ENCODE peak calls at places on chromosome 21, in six cellular contexts. E, J, W, O, A and Q are unnamed samples.

GRCh38 chr21:43375827-43376795 is 50.8 kb downstream of the SIK1 start:
- DNase-seq in W (no peak), A (no peak), J (peak), O (peak), E (no peak), Q (no peak)

GRCh38 chr21:39373634-39374033 is 24.7 kb upstream of the HMGN1 start:
- DNase-seq in W (peak), E (no peak), O (no peak), J (no peak), A (no peak), Q (no peak)

GRCh38 chr21:38819719-38820147 is 14.0 kb downstream of the ETS2 start:
- DNase-seq in E (no peak), J (no peak), O (peak), W (peak), A (no peak), Q (no peak)

GRCh38 chr21:14942801-14943490 is 121.9 kb downstream of the NRIP1 start:
- DNase-seq in O (no peak), E (no peak), A (peak), W (no peak), J (no peak), Q (no peak)

GRCh38 chr21:19540287-19540686 is 1136.7 kb upstream of the TMPRSS15 start:
- DNase-seq in O (no peak), J (no peak), W (no peak), E (no peak), A (no peak), Q (no peak)

GRCh38 chr21:41235214-41235613 is 67.3 kb downstream of the BACE2 start:
- DNase-seq in W (no peak), J (no peak), E (no peak), A (no peak), O (no peak), Q (no peak)

GRCh38 chr21:43818685-43819084 is 29.3 kb downstream of the RRP1 start:
- DNase-seq in O (no peak), E (no peak), W (no peak), J (no peak), A (no peak), Q (no peak)

GRCh38 chr21:40689816-40690215 is 157.1 kb downstream of the DSCAM start:
- DNase-seq in J (no peak), W (no peak), E (no peak), O (no peak), A (no peak), Q (no peak)

GRCh38 chr21:29072873-29073221 is 601 bp downstream of the CCT8 start:
- DNase-seq in E (no peak), A (no peak), O (no peak), W (peak), J (no peak), Q (no peak)

GRCh38 chr21:15063081-15063820 is 1.5 kb downstream of the NRIP1 start:
- DNase-seq in A (no peak), J (no peak), O (peak), E (peak), W (no peak), Q (no peak)

GRCh38 chr21:41054206-41054605 is 113.8 kb upstream of the BACE2 start:
- DNase-seq in J (no peak), O (no peak), E (no peak), A (no peak), W (no peak), Q (no peak)

GRCh38 chr21:43306911-43307676 is 119.8 kb downstream of the SIK1 start:
- DNase-seq in E (peak), W (peak), A (no peak), O (peak), J (peak), Q (no peak)

GRCh38 chr21:29303301-29303700 is 4.6 kb downstream of the BACH1 start:
- DNase-seq in E (no peak), J (no peak), A (no peak), O (no peak), W (no peak), Q (no peak)

GRCh38 chr21:46021398-46021797 is 39.8 kb downstream of the COL6A1 start:
- DNase-seq in A (no peak), W (no peak), O (no peak), E (no peak), J (no peak), Q (no peak)

GRCh38 chr21:46116846-46117585 is 19.1 kb downstream of the COL6A2 start:
- DNase-seq in E (no peak), J (peak), O (peak), W (no peak), A (no peak), Q (no peak)

GRCh38 chr21:17352937-17353655 is 159.7 kb upstream of the CXADR start:
- DNase-seq in E (no peak), A (no peak), J (no peak), W (no peak), O (no peak), Q (no peak)

GRCh38 chr21:33289199-33289819 is 23.1 kb downstream of the IL10RB start:
- DNase-seq in O (no peak), J (no peak), E (no peak), W (no peak), A (peak), Q (no peak)

GRCh38 chr21:41234574-41234973 is 66.6 kb downstream of the BACE2 start:
- DNase-seq in A (no peak), J (no peak), W (no peak), E (no peak), O (no peak), Q (no peak)

GRCh38 chr21:15285567-15285966 is 220.8 kb upstream of the NRIP1 start:
- DNase-seq in O (no peak), W (no peak), E (no peak), A (no peak), J (no peak), Q (no peak)

GRCh38 chr21:39675595-39675994 is 62.9 kb downstream of the B3GALT5 start:
- DNase-seq in W (no peak), J (no peak), O (no peak), A (no peak), E (no peak), Q (no peak)

GRCh38 chr21:41848971-41849580 is 30.1 kb downstream of the PRDM15 start:
- DNase-seq in W (peak), O (no peak), J (peak), A (no peak), E (no peak), Q (no peak)

GRCh38 chr21:32807717-32808380 is 36.3 kb upstream of the PAXBP1 start:
- DNase-seq in O (no peak), W (no peak), E (no peak), A (peak), J (no peak), Q (peak)

GRCh38 chr21:41142051-41142795 is 25.7 kb upstream of the BACE2 start:
- DNase-seq in W (peak), E (peak), J (no peak), O (peak), A (peak), Q (peak)

GRCh38 chr21:42234026-42234425 is 15.1 kb downstream of the ABCG1 start:
- DNase-seq in E (no peak), J (peak), W (no peak), A (no peak), O (no peak), Q (no peak)

GRCh38 chr21:34793471-34793870 is 124.7 kb downstream of the CLIC6 start:
- DNase-seq in A (no peak), O (no peak), J (no peak), W (no peak), E (no peak), Q (no peak)

GRCh38 chr21:34794686-34795085 is 125.9 kb downstream of the CLIC6 start:
- DNase-seq in A (no peak), W (no peak), J (no peak), O (no peak), E (no peak), Q (no peak)

GRCh38 chr21:34797202-34797527 is 128.4 kb downstream of the CLIC6 start:
- DNase-seq in W (no peak), E (no peak), O (no peak), J (no peak), A (no peak), Q (no peak)

GRCh38 chr21:34796518-34797201 is 127.9 kb downstream of the CLIC6 start:
- DNase-seq in A (no peak), O (no peak), J (no peak), W (no peak), E (no peak), Q (no peak)

GRCh38 chr21:34795152-34796141 is 126.7 kb downstream of the CLIC6 start:
- DNase-seq in O (no peak), J (no peak), A (no peak), W (peak), E (peak), Q (peak)
- H3K4me3 ChIP-seq in O (no peak), J (no peak), A (no peak), W (no peak), E (peak), Q (no peak)

GRCh38 chr21:44929242-44929798 is 8.6 kb upstream of the ITGB2 start:
- DNase-seq in O (no peak), J (no peak), A (no peak), W (no peak), E (no peak), Q (no peak)

GRCh38 chr21:44926364-44927101 is 5.8 kb upstream of the ITGB2 start:
- DNase-seq in E (no peak), A (no peak), W (no peak), J (no peak), O (no peak), Q (peak)

GRCh38 chr21:44929799-44930542 is 9.3 kb upstream of the ITGB2 start:
- DNase-seq in A (no peak), J (no peak), O (no peak), W (no peak), E (no peak), Q (no peak)

GRCh38 chr21:44927259-44927586 is 6.5 kb upstream of the ITGB2 start:
- DNase-seq in E (no peak), O (no peak), W (no peak), J (no peak), A (no peak), Q (no peak)

DNA sequence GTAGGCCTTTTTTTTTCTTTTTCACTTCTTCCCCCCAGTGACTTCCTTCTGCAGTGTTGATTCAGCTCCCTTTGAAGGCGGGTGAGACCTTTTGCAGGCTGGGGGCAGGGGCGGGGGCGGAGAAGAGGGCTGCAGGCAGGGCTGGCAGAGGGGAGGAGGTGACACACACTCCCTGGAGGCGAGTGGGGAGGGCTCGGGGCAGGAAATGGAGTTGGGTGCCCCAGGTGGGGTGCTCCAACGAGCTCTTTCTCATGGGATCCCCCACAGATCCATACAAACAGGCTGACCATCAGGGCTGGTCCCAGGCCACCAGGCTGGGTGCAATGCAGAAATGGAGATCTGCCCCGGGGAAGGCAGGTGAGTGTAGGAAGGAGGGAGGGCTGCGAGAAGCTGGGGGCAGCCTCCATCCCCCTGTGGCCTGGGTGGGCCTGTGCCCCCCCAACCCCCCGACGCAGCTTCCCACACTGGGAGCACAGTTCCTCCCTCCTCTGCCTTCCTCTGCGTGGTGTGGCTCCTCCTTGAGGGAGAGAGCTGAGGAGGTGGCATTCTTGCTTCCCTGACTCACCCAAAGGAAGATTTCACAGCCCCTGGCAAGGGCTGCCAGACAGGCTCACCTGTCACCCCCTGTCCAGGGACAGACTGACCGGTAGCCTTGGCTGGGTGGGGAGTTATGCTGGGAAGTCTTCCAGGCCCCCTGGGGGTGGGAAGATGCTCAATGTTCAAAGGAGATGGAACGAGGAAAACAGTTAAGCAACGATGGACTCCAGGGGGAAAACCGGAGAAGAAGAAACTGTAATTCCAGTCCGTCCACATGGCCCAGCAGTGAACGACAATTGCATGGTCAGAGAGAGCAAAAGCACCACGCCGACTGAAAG is 7.1 kb upstream of the ITGB2 start:
- DNase-seq in J (peak), W (peak), E (peak), A (no peak), O (peak), Q (no peak)
- TF ChIP-seq CTCF in J (no peak), W (no peak), E (no peak), A (no peak), O (peak), Q (peak)

GRCh38 chr21:30592140-30592539 is at the start of gene KRTAP6-3:
- DNase-seq in W (no peak), J (no peak), A (no peak), E (no peak), O (no peak), Q (no peak)

DNA sequence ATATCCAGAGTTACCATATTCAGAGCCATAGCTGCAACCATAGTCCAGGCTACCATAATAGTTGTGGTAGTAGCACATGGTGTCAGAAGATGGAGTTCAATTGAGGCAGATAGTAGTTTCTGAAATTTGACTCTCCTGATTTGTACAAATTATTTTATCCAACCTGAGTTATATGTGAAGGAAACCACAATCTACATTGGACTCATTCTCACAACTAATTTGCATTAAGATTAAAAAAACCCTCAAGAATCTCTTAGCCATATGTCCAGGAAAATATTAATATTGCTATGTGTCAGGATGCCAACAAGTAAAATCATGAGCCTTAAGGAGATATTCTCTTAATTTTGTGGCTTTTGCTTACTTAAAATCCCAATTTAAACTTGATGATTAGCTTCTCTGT is at the start of gene KRTAP22-2:
- DNase-seq in W (no peak), E (no peak), A (no peak), O (no peak), J (no peak), Q (no peak)
- H3K4me3 ChIP-seq in W (no peak), E (no peak), A (no peak), O (no peak), J (no peak), Q (no peak)

GRCh38 chr21:36120304-36120902 is 14.5 kb upstream of the CBR3 start:
- DNase-seq in A (no peak), W (no peak), O (no peak), J (no peak), E (peak), Q (no peak)

GRCh38 chr21:36122977-36123376 is 11.9 kb upstream of the CBR3 start:
- DNase-seq in A (no peak), J (no peak), E (no peak), O (no peak), W (no peak), Q (no peak)

GRCh38 chr21:36113647-36114428 is 21.0 kb upstream of the CBR3 start:
- DNase-seq in J (no peak), O (peak), W (peak), E (no peak), A (no peak), Q (no peak)

GRCh38 chr21:36115138-36115710 is 19.7 kb upstream of the CBR3 start:
- DNase-seq in O (no peak), J (no peak), W (no peak), E (no peak), A (no peak), Q (no peak)

GRCh38 chr21:36117276-36117675 is 17.6 kb upstream of the CBR3 start:
- DNase-seq in E (no peak), O (no peak), J (no peak), A (no peak), W (no peak), Q (no peak)
- TF ChIP-seq CTCF in E (no peak), O (no peak), J (no peak), A (no peak), W (no peak), Q (no peak)

DNA sequence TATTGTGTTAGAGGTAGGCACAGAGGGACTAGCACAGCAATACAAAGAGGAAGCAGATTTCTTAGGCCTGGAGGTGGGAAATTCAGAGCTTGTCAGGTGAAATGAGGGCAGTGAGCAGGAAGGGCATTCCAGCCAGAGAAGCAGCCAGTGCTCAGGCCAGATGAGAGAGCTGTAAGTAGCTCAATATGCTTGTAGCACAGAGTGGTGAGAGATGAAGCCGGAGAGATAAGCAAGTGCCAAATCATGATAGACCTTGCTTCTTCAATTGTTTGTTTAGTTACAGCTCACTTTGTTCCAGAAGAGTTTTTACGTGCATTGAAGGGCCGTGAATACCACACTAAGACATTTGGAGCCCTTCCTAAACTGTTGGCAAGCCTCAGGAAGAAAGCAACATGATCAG is 42.0 kb upstream of the ADAMTS1 start:
- DNase-seq in A (no peak), W (no peak), J (no peak), E (no peak), O (no peak), Q (no peak)
- H3K4me3 ChIP-seq in A (no peak), W (no peak), J (no peak), E (no peak), O (no peak), Q (no peak)

GRCh38 chr21:24509131-24509530 is 1098.2 kb downstream of the MRPL39 start:
- DNase-seq in O (no peak), E (no peak), J (no peak), W (no peak), A (no peak), Q (no peak)

DNA sequence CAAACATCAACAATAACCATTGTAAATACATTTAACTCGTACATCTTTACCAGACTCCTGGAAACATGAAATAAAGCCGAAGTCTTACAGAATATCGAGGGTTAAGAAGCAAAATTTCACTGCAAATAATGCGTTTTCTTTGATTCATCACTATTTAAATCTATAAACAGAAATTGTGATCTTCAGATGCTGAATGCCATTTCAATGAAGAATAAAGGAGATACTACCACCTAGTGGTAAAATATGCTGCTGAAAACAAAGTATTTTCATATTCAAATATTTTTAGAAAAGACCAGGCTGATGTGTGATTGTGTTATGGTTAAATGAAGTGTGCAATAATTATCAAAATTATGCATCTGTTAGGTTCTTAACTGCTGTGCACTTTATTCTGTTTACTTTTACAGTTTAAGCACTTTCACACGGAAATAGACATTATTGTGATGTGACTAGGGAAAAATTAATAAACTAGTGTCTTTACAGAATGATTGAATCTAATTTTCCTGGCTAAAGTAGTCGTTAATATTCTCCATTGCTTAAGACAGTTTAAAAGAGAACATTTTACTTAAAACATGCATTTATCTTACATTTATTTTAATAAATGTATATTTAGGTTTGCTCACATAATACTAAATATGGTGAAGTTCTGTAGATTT is 1093.1 kb downstream of the MRPL39 start:
- DNase-seq in A (no peak), O (no peak), W (peak), J (no peak), E (no peak), Q (no peak)
- TF ChIP-seq CTCF in A (peak), O (peak), W (no peak), J (no peak), E (peak), Q (no peak)

DNA sequence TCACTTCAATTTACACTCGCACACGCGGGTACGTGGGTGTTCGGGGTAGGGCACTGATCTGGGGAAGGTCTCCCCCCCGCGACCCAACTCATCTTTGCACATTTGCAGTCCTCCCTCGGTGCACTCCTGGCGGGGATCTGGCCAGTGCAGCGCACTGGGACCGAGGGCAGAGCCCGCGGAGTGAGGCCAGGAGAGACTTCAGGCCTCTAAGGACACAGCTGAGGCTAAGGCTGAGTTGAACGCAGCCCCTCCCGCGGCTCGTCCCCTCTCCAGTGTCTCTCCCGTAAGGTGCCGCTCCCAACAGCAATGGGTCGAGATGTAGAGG is 939 bp upstream of the NCAM2 start:
- DNase-seq in A (no peak), W (no peak), E (no peak), J (peak), O (no peak), Q (no peak)
- H3K4me3 ChIP-seq in A (peak), W (no peak), E (peak), J (no peak), O (no peak), Q (no peak)

GRCh38 chr21:36478207-36478701 is 1.7 kb downstream of the CLDN14 start:
- DNase-seq in E (no peak), W (peak), J (no peak), O (peak), A (peak), Q (peak)

GRCh38 chr21:36477559-36477958 is 2.4 kb downstream of the CLDN14 start:
- DNase-seq in J (no peak), E (no peak), W (no peak), A (no peak), O (no peak), Q (no peak)

GRCh38 chr21:36479415-36480402 is at the start of gene CLDN14:
- DNase-seq in O (no peak), A (no peak), W (no peak), J (no peak), E (peak), Q (no peak)

GRCh38 chr21:36480618-36481017 is 696 bp upstream of the CLDN14 start:
- DNase-seq in A (no peak), E (no peak), J (no peak), O (no peak), W (no peak), Q (no peak)

DNA sequence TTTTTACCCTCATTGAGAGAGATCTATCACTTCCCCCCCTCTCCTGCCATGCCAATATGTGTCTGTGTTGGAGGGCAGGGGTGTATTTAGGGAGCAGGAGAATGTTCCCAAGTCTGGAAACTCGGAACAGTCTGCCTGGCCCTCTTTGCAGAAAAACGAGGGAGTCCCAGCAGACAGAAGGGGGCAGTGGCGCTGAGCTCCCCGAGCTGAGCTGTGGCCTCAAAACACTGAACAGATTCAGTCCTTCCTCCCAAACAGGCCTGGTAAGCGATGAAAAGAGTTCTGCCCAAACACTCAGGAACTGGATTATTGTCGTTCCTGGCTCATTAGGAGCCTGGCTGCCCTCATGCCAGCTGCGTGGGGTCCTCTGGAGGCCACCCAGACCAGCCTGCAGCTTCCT is 981 bp downstream of the CLDN14 start:
- DNase-seq in A (no peak), E (no peak), O (no peak), W (peak), J (no peak), Q (no peak)
- TF ChIP-seq CTCF in A (peak), E (no peak), O (no peak), W (peak), J (no peak), Q (peak)